ENCODE peak calls at places on chromosome 22, in seven cellular contexts. L, S, P, U, A, O and E are unnamed samples.

GRCh38 chr22:32710896-32711295 is 90.6 kb upstream of the TIMP3 start:
- DNase-seq in L (no peak), O (no peak), A (no peak), P (no peak), U (no peak), S (no peak), E (no peak)

GRCh38 chr22:27840436-27840835 is 38.9 kb upstream of the MN1 start:
- DNase-seq in A (no peak), O (no peak), P (no peak), S (no peak), L (no peak), U (no peak), E (no peak)

GRCh38 chr22:41240377-41241132 is at the start of gene CHADL:
- DNase-seq in A (no peak), P (no peak), L (peak; percentile 62), O (no peak), U (no peak), S (peak; percentile 10), E (no peak)

GRCh38 chr22:49951986-49952896 is 8.3 kb upstream of the PIM3 start:
- DNase-seq in P (peak; percentile 86), L (peak; percentile 51), A (peak; percentile 72), S (no peak), O (peak; percentile 85), U (no peak), E (peak; percentile 87)

GRCh38 chr22:19672054-19672776 is 42.1 kb upstream of the SEPTIN5 start:
- DNase-seq in O (no peak), L (no peak), P (no peak), A (no peak), S (no peak), U (no peak), E (no peak)

GRCh38 chr22:43483266-43483665 is 71.5 kb downstream of the MPPED1 start:
- DNase-seq in A (no peak), S (no peak), O (no peak), L (no peak), U (no peak), P (no peak), E (no peak)

GRCh38 chr22:47369020-47369419 is 606.6 kb downstream of the TBC1D22A start:
- DNase-seq in A (no peak), L (peak; percentile 6), O (no peak), S (no peak), U (no peak), P (no peak), E (no peak)

GRCh38 chr22:39457546-39458442 is 982 bp downstream of the MGAT3 start:
- DNase-seq in O (no peak), A (no peak), S (no peak), P (no peak), L (no peak), U (no peak), E (no peak)

GRCh38 chr22:29555065-29555644 is 1.6 kb upstream of the THOC5 start:
- DNase-seq in A (peak; percentile 60), L (no peak), P (peak; percentile 11), S (no peak), O (no peak), U (peak; percentile 13), E (no peak)

GRCh38 chr22:36860821-36861659 is at the start of gene NCF4:
- DNase-seq in O (no peak), L (no peak), S (no peak), A (no peak), U (peak; percentile 57), P (no peak), E (no peak)

GRCh38 chr22:31173386-31174145 is 13.6 kb downstream of the RNF185 start:
- DNase-seq in A (no peak), U (no peak), L (no peak), O (peak; percentile 64), P (peak; percentile 94), S (no peak), E (no peak)

GRCh38 chr22:23677701-23677995 is 13.2 kb upstream of the RGL4 start:
- DNase-seq in P (no peak), U (no peak), O (no peak), S (no peak), A (no peak), L (no peak), E (no peak)

GRCh38 chr22:35995772-35996171 is 32.9 kb downstream of the RBFOX2 start:
- DNase-seq in L (no peak), P (peak; percentile 69), U (peak; percentile 89), A (no peak), O (peak; percentile 97), S (no peak), E (no peak)